ENCODE peak calls at places on chromosomes 6 and 20, in eight cellular contexts. T, W, N, Y, Q, G, U and M are unnamed samples.
A peak's percentile ranks its signal among the peaks of the same experiment; 100 is the strongest.

GRCh38 chr20:62980970-62981369 is 25.8 kb downstream of the BHLHE23 start:
- DNase-seq in T (no peak), W (no peak), N (no peak), Y (no peak), Q (peak; percentile 20), G (no peak), U (no peak), M (peak; percentile 94)

GRCh38 chr20:7656662-7657061 is 283.6 kb downstream of the HAO1 start:
- DNase-seq in T (no peak), W (no peak), N (no peak), Y (no peak), Q (no peak), G (no peak), U (no peak), M (no peak)

GRCh38 chr6:2959909-2960719 is 11.3 kb downstream of the SERPINB6 start:
- DNase-seq in T (no peak), W (no peak), N (no peak), Y (no peak), Q (no peak), G (no peak), U (peak; percentile 90), M (no peak)

GRCh38 chr6:30942338-30943060 is 1.7 kb downstream of the MUCL3 start:
- DNase-seq in T (peak; percentile 73), W (peak; percentile 59), N (peak; percentile 83), Y (no peak), Q (peak; percentile 20), G (peak; percentile 65), U (peak; percentile 76), M (no peak)

GRCh38 chr6:41713650-41714291 is 21.6 kb downstream of the TFEB start:
- DNase-seq in T (no peak), W (no peak), N (no peak), Y (no peak), Q (peak; percentile 72), G (no peak), U (no peak), M (no peak)

GRCh38 chr6:155380666-155381332 is 66.5 kb upstream of the TFB1M start:
- DNase-seq in T (no peak), W (no peak), N (no peak), Y (no peak), Q (no peak), G (no peak), U (no peak), M (peak; percentile 16)

GRCh38 chr6:37557645-37558114 is 58.0 kb upstream of the CCDC167 start:
- DNase-seq in T (no peak), W (no peak), N (no peak), Y (no peak), Q (no peak), G (no peak), U (no peak), M (no peak)

GRCh38 chr6:169420912-169421543 is 167.4 kb upstream of the THBS2 start:
- DNase-seq in T (no peak), W (no peak), N (peak; percentile 26), Y (no peak), Q (no peak), G (no peak), U (peak; percentile 18), M (peak; percentile 39)

GRCh38 chr6:11318835-11319813 is 86.7 kb upstream of the NEDD9 start:
- DNase-seq in T (no peak), W (no peak), N (no peak), Y (no peak), Q (no peak), G (no peak), U (no peak), M (no peak)

GRCh38 chr6:33018904-33019303 is 9.5 kb upstream of the HLA-DOA start:
- DNase-seq in T (no peak), W (peak; percentile 51), N (no peak), Y (no peak), Q (peak; percentile 90), G (peak; percentile 62), U (peak; percentile 47), M (peak; percentile 86)

GRCh38 chr6:33019358-33019757 is 10.0 kb upstream of the HLA-DOA start:
- DNase-seq in T (no peak), W (no peak), N (no peak), Y (no peak), Q (no peak), G (no peak), U (no peak), M (peak; percentile 44)

GRCh38 chr6:33017024-33017423 is 7.6 kb upstream of the HLA-DOA start:
- DNase-seq in T (no peak), W (no peak), N (no peak), Y (no peak), Q (no peak), G (no peak), U (no peak), M (no peak)

GRCh38 chr6:33018418-33018817 is 9.0 kb upstream of the HLA-DOA start:
- DNase-seq in T (no peak), W (no peak), N (no peak), Y (no peak), Q (no peak), G (no peak), U (no peak), M (no peak)

GRCh38 chr6:33017694-33018353 is 8.4 kb upstream of the HLA-DOA start:
- DNase-seq in T (no peak), W (no peak), N (no peak), Y (no peak), Q (no peak), G (no peak), U (no peak), M (peak; percentile 54)
- TF ChIP-seq POLR2A in T (no peak), W (no peak), N (no peak), Y (no peak), Q (no peak), G (no peak), U (no peak), M (no peak)

DNA sequence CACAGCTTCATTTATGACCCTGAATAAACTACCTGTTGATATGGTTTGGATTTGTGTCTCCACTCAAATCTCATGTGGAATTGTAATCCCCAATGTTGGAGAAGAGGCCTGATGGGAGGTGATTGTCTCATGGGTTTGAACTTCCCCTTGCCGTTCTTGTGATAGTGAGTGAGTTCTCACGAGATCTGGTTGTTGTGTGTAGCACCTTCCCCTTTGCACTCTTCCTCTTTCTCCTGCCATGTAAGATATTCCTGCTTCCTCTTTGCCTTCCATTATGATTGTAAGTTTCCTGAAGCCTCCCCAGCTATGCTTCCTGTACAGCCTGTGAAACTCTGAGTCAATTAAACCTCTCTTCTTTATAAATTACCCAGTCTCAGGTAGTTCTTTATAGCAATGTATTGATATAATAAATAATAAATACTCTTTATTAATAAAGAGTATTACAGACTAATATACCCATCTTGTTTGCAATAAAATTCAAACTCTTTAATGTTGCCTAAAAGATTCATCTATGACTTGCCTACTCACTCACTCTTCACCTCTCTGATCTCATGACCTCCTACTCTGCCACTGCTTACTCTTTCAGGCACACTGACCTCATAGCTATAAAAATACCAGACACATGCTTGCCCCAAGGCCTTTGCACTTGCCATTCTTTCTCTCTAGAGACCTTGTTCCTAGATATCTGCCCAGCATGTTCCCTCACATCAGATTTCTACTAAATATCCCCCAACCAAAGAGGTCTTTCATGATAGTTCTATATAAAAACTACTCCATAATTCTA is 256.4 kb upstream of the MARCKS start:
- DNase-seq in T (no peak), W (no peak), N (no peak), Y (no peak), Q (no peak), G (no peak), U (no peak), M (peak; percentile 43)
- TF ChIP-seq CTCF in T (no peak), W (no peak), N (no peak), Y (no peak), Q (no peak), G (no peak), U (no peak), M (no peak)

GRCh38 chr6:158517581-158517980 is 42.3 kb upstream of the TMEM181 start:
- DNase-seq in T (no peak), W (no peak), N (no peak), Y (no peak), Q (no peak), G (no peak), U (no peak), M (peak; percentile 61)
- H3K4me3 ChIP-seq in T (no peak overlapping the region), W (no peak overlapping the region), N (no peak overlapping the region), Y (no peak overlapping the region), Q (no peak overlapping the region), G (no peak overlapping the region), U (no peak overlapping the region), M (no peak overlapping the region)

DNA sequence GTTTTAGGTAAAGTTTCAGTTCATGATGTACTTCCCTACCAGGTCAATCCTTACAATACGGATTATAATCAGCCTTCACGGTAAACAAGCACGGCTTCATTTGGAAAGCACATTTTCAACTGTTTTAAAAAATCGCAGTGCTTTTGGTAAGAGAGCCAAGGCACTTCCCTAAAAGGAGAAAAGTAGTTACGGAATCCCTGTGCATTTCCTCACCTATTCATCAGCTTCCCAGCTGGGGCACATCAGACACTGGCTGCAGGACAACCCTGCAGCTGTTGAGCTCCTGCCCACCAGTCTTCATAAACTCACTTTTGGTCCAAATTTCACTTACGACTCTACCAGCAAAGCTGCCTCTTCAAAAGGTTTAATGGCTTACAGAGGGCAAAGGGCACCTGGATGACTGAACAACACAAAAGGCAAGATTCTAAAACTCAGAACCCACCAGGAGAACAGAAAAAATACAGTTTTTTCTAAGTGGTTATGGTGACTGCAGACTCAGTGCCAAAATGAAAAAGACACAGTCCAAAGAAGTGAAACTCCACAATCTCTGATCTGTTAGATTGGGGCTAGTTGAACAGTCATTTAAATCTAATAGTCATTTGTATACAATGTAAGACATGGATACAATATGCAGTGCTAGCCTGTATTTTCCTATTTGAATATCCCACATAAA is 7.5 kb downstream of the SNX5 start:
- DNase-seq in T (no peak), W (no peak), N (no peak), Y (no peak), Q (no peak), G (peak; percentile 73), U (peak; percentile 66), M (no peak)
- TF ChIP-seq POLR2A in T (no peak), W (no peak), N (no peak), Y (no peak), Q (no peak), G (no peak), U (no peak), M (no peak)

GRCh38 chr6:139135578-139136545 is 982 bp downstream of the HECA start:
- DNase-seq in T (peak; percentile 58), W (peak; percentile 65), N (no peak), Y (peak; percentile 86), Q (peak; percentile 73), G (peak; percentile 65), U (peak; percentile 11), M (peak; percentile 73)
- TF ChIP-seq CTCF in T (no peak), W (no peak), N (no peak), Y (no peak), Q (peak; percentile 35), G (no peak), U (peak; percentile 10), M (no peak)

DNA sequence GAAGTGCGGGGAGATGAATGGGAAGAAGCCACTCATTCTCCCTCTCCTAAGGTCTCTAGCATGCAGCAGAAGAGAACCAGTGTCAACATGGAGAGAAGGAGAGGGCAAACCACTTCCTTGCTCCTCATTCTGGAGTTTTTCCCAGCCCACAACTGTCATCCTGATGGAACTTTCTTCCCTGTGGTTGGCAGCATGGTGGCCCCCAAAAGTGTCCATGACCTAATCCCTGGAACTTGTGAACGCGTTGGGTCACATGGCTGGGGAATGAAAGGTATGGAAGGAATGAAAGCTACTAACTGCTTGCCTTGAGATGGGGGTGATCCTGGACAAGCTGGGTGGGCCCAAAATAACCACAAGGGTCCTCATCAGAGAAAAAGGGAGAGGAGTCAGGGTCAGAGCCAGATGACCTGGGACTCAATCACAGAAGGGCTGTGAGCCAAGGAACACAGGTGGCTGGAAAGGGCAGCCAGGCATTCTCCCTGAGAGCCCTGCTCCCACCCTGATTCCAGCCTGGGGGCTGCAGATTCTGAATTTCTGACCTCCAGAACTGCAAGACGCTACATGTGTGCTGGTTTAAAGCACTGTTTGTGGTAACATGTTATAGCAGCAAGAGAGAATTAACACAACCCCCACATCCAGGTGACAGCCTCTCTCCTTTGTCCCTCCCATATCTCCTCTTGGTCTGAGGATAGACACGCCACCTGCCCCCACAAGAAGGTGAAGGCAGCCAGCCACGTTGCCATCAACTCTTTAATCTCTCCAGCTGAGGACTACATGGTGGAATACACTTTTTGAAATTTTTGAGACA is 63.2 kb downstream of the PYGB start:
- DNase-seq in T (peak; percentile 36), W (no peak), N (no peak), Y (peak; percentile 57), Q (no peak), G (no peak), U (peak; percentile 95), M (no peak)
- H3K4me3 ChIP-seq in T (no peak overlapping the region), W (no peak overlapping the region), N (no peak overlapping the region), Y (peak overlapping the region; percentile 26), Q (peak overlapping the region; percentile 15), G (peak overlapping the region; percentile 15), U (peak overlapping the region; percentile 27), M (peak overlapping the region; percentile 34)